ENCODE peak calls at places on chromosome 10, in six cellular contexts. B is K562, K is PC-9, N is heart right ventricle, X is neural progenitor cell, F is esophagus muscularis mucosa. O is an unnamed sample. For H3K4me1, the result is how much of the 10 kb centered on the place peaks cover.

GRCh38 chr10:15088428-15089261 is at the start of gene ACBD7:
- DNase-seq in B (peak), F (no peak), N (peak), K (peak), X (peak), O (peak)

GRCh38 chr10:28332699-28333098 is 29.8 kb upstream of the MPP7 start:
- DNase-seq in B (no peak), F (no peak), K (no peak), X (no peak), N (no peak), O (no peak)

GRCh38 chr10:25701651-25702050 is 232.4 kb upstream of the MYO3A start:
- DNase-seq in X (peak), B (no peak), F (peak), K (no peak), N (no peak), O (no peak)

GRCh38 chr10:50951451-50951850 is 66.0 kb upstream of the A1CF start:
- DNase-seq in K (no peak), F (no peak), B (no peak), X (no peak), N (no peak), O (no peak)

GRCh38 chr10:24209946-24210491 is 1.1 kb downstream of the KIAA1217 start:
- DNase-seq in X (no peak), K (peak), F (no peak), N (peak), B (no peak), O (no peak)

GRCh38 chr10:27819781-27820531 is 74.3 kb upstream of the MKX start:
- DNase-seq in F (no peak), K (no peak), B (no peak), X (no peak), N (peak), O (no peak)

GRCh38 chr10:63667596-63667995 is 146.4 kb downstream of the REEP3 start:
- DNase-seq in N (no peak), F (no peak), B (no peak), K (no peak), X (no peak), O (no peak)

GRCh38 chr10:120970595-120971529 is 119.7 kb downstream of the WDR11 start:
- DNase-seq in X (no peak), N (no peak), B (no peak), F (no peak), K (no peak), O (no peak)

GRCh38 chr10:4121531-4122380 is 336.7 kb upstream of the KLF6 start:
- DNase-seq in N (no peak), F (no peak), X (no peak), K (no peak), B (no peak), O (no peak)

GRCh38 chr10:89518876-89519842 is 16.2 kb downstream of the SLC16A12 start:
- DNase-seq in F (no peak), B (no peak), K (no peak), N (peak), X (no peak), O (no peak)

GRCh38 chr10:114704720-114705119 is 46.6 kb upstream of the ABLIM1 start:
- DNase-seq in B (no peak), K (no peak), F (no peak), X (no peak), N (no peak), O (no peak)

GRCh38 chr10:118753331-118753730 is 1.4 kb downstream of the CACUL1 start:
- DNase-seq in X (no peak), K (peak), N (no peak), B (no peak), F (no peak), O (no peak)
- H3K27ac ChIP-seq in X (no peak), K (peak), N (peak), B (peak), F (no peak), O (no peak)

GRCh38 chr10:20897146-20897834 is at the start of gene NEBL:
- DNase-seq in X (no peak), B (no peak), K (no peak), N (peak), F (no peak), O (no peak)
- H3K4me3 ChIP-seq in X (no peak), B (no peak), K (no peak), N (peak), F (no peak), O (no peak)

DNA sequence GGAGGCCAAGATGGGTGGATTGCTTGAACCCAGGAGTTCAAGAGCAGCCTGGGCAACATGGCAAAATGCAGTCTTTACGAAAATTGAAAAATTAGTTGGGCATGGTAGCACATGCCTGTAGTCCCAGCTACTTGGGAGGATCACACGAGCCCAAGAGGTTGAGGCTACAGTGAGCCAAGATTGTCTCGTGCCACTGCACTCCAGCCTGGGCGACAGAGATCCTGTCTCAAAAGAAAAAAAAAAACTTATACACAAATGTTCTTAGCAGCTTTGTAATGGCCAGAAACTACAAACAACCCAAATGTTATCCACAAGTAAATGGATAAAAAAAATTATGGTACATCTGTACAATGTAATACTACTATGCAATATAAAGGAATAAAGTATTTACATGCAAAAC is 12.6 kb downstream of the NT5C2 start:
- DNase-seq in F (no peak), K (no peak), X (no peak), B (no peak), N (no peak), O (no peak)
- H3K4me1 ChIP-seq in F (half or more), K (under half), X (under half), B (under half), N (half or more), O (under half)

DNA sequence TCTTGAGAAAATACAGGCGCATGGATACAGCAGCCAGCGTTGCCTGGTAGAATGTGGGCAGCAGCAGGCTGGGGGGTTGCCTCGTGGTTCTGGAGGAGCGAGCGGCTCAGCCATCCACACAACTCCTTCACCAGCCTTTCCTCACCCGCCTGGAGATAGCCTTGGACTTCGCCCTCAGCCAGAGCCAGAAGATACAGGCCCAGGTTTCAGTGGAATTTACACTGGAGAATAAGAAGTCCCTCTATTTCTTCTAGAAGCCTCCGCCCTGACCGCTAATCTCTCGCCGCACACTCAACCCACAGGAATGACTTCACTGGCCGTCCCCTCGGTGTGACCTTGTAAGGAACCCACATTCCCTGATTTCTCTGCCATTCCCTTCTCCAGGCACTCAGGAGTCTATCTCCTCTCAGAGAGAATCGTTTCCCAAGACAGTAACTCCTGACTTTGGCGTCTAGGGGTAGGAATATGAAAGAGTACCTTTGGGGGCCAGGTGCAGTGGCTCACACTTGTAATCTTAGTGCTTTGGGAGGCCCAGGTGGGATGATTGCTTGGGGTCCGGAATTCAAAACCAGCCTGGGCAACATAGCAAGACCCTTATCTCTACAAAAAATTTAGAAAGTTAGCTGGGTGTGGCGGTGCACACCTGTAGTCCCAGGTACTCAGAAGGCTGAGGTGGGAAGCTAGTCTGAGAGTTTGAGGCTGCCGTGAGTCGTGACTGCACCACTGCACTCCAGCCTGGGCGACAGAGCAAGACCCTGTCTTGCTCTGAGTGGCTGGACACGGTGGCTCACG is 52.0 kb upstream of the ECHDC3 start:
- DNase-seq in N (no peak), K (no peak), B (no peak), F (no peak), X (no peak), O (no peak)
- H3K27ac ChIP-seq in N (no peak), K (no peak), B (no peak), F (no peak), X (no peak), O (no peak)

GRCh38 chr10:131452926-131453771 is 141.6 kb upstream of the TCERG1L start:
- DNase-seq in B (no peak), N (peak), X (peak), F (no peak), K (no peak), O (peak)
- H3K4me3 ChIP-seq in B (no peak), N (peak), X (peak), F (peak), K (no peak), O (peak)

GRCh38 chr10:79078367-79079073 is 9.8 kb downstream of the ZMIZ1 start:
- DNase-seq in X (no peak), N (no peak), B (no peak), K (no peak), F (no peak), O (no peak)
- H3K4me1 ChIP-seq in X (under half), N (half or more), B (half or more), K (half or more), F (half or more), O (under half)